ENCODE peak calls at places on chromosome 18, in eight cellular contexts. S is midbrain; R is lower lobe of right lung; I is dorsolateral prefrontal cortex; B is astrocyte; F is stimulated activated CD4-positive, alpha-beta T cell treated with anti-CD3 and anti-CD28 coated beads, TNF-alpha, amount 100 ng/mL, for 1 hour; Z is GM12865; C is Caki2. U is an unnamed sample.

GRCh38 chr18:34848156-34848555 is 138.1 kb downstream of the DTNA start:
- DNase-seq in F (no peak), B (no peak), Z (no peak), R (no peak), S (no peak), I (no peak), C (no peak), U (no peak)

GRCh38 chr18:2970762-2971659 is 41.9 kb downstream of the LPIN2 start:
- DNase-seq in Z (peak), S (peak), F (no peak), R (peak), C (no peak), B (no peak), I (no peak), U (no peak)

GRCh38 chr18:42086288-42086687 is 131.3 kb downstream of the PIK3C3 start:
- DNase-seq in Z (no peak), F (no peak), C (no peak), B (peak), I (no peak), S (no peak), R (no peak), U (no peak)

GRCh38 chr18:48017625-48018024 is 87.2 kb upstream of the SMAD2 start:
- DNase-seq in R (no peak), F (no peak), C (no peak), Z (no peak), S (no peak), B (no peak), I (no peak), U (no peak)

GRCh38 chr18:34875150-34875549 is 165.1 kb downstream of the DTNA start:
- DNase-seq in C (no peak), I (no peak), R (no peak), S (no peak), B (no peak), Z (no peak), F (no peak), U (no peak)

GRCh38 chr18:39389800-39390379 is 1824.3 kb upstream of the CELF4 start:
- DNase-seq in Z (no peak), B (no peak), F (no peak), C (no peak), I (no peak), S (no peak), R (no peak), U (no peak)

GRCh38 chr18:46273861-46274260 is 169.7 kb downstream of the HAUS1 start:
- DNase-seq in I (no peak), S (no peak), Z (no peak), F (no peak), R (no peak), B (no peak), C (no peak), U (no peak)

GRCh38 chr18:8469793-8470192 is 139.4 kb upstream of the RAB12 start:
- DNase-seq in F (no peak), C (no peak), B (peak), S (no peak), R (no peak), Z (no peak), I (no peak), U (peak)

GRCh38 chr18:59148192-59148591 is 8.5 kb downstream of the SEC11C start:
- DNase-seq in S (no peak), Z (no peak), F (no peak), B (no peak), C (no peak), I (no peak), R (no peak), U (no peak)

GRCh38 chr18:74775239-74775638 is 177.6 kb downstream of the ZNF407 start:
- DNase-seq in F (no peak), C (no peak), S (no peak), Z (no peak), B (peak), R (no peak), I (no peak), U (no peak)

GRCh38 chr18:48819276-48819675 is 131.5 kb downstream of the SMAD7 start:
- DNase-seq in C (no peak), I (no peak), B (no peak), Z (no peak), F (no peak), S (no peak), R (peak), U (no peak)

GRCh38 chr18:28716321-28716720 is 539.4 kb upstream of the CDH2 start:
- DNase-seq in B (no peak), R (no peak), S (no peak), F (no peak), C (no peak), Z (no peak), I (no peak), U (no peak)

GRCh38 chr18:23422751-23423418 is 30.2 kb upstream of the RIOK3 start:
- DNase-seq in C (peak), S (no peak), Z (peak), B (peak), F (no peak), R (peak), I (no peak), U (no peak)

GRCh38 chr18:58967643-58968291 is 103.1 kb downstream of the ZNF532 start:
- DNase-seq in I (no peak), F (no peak), Z (no peak), S (no peak), B (no peak), R (no peak), C (no peak), U (no peak)

GRCh38 chr18:12659904-12660605 is 2.1 kb upstream of the SPIRE1 start:
- DNase-seq in C (peak), Z (peak), R (no peak), F (no peak), S (peak), I (no peak), B (peak), U (peak)

GRCh38 chr18:13202571-13202970 is 16.0 kb upstream of the LDLRAD4 start:
- DNase-seq in R (no peak), C (no peak), Z (no peak), F (no peak), I (no peak), S (no peak), B (no peak), U (no peak)

GRCh38 chr18:55448390-55448789 is 139.6 kb downstream of the TCF4 start:
- DNase-seq in C (no peak), Z (no peak), R (no peak), F (no peak), S (no peak), B (no peak), I (no peak), U (no peak)